ENCODE peak calls at places on chromosomes 16 and 17, in six cellular contexts. One of them, this sample, is unnamed.
A peak's percentile ranks its signal among the peaks of the same experiment; 100 is the strongest.

GRCh38 chr16:66081967-66082366 is 284.5 kb upstream of the CDH5 start:
- DNase-seq in fibroblast of villous mesenchyme: no peak
- DNase-seq in HFF-Myc: peak; percentile 82
- DNase-seq in astrocyte: peak; percentile 96
- DNase-seq in A549: peak; percentile 52
- DNase-seq in nephron progenitor cell: no peak
- DNase-seq in this sample: peak; percentile 75

GRCh38 chr17:54956802-54957201 is 11.7 kb downstream of the COX11 start:
- DNase-seq in fibroblast of villous mesenchyme: no peak
- DNase-seq in HFF-Myc: no peak
- DNase-seq in astrocyte: no peak
- DNase-seq in A549: no peak
- DNase-seq in nephron progenitor cell: no peak
- DNase-seq in this sample: no peak

GRCh38 chr17:82956146-82956725 is 116.4 kb upstream of the ZNF750 start:
- DNase-seq in fibroblast of villous mesenchyme: no peak
- DNase-seq in HFF-Myc: no peak
- DNase-seq in astrocyte: no peak
- DNase-seq in A549: no peak
- DNase-seq in nephron progenitor cell: no peak
- DNase-seq in this sample: no peak

GRCh38 chr17:7674934-7675333 is 12.4 kb downstream of the TP53 start:
- DNase-seq in fibroblast of villous mesenchyme: no peak
- DNase-seq in HFF-Myc: no peak
- DNase-seq in astrocyte: no peak
- DNase-seq in A549: no peak
- DNase-seq in nephron progenitor cell: no peak
- DNase-seq in this sample: no peak

GRCh38 chr16:9919460-9919859 is 262.8 kb downstream of the GRIN2A start:
- DNase-seq in fibroblast of villous mesenchyme: no peak
- DNase-seq in HFF-Myc: no peak
- DNase-seq in astrocyte: no peak
- DNase-seq in A549: no peak
- DNase-seq in nephron progenitor cell: no peak
- DNase-seq in this sample: no peak

GRCh38 chr17:4444782-4445473 is 11.2 kb downstream of the SPNS3 start:
- DNase-seq in fibroblast of villous mesenchyme: no peak
- DNase-seq in HFF-Myc: no peak
- DNase-seq in astrocyte: no peak
- DNase-seq in A549: peak; percentile 37
- DNase-seq in nephron progenitor cell: no peak
- DNase-seq in this sample: no peak

GRCh38 chr16:50045412-50045811 is 20.4 kb upstream of the HEATR3 start:
- DNase-seq in fibroblast of villous mesenchyme: no peak
- DNase-seq in HFF-Myc: no peak
- DNase-seq in astrocyte: no peak
- DNase-seq in A549: no peak
- DNase-seq in nephron progenitor cell: no peak
- DNase-seq in this sample: no peak

GRCh38 chr16:69371564-69371963 is 14.2 kb downstream of the TERF2 start:
- DNase-seq in fibroblast of villous mesenchyme: no peak
- DNase-seq in HFF-Myc: no peak
- DNase-seq in astrocyte: no peak
- DNase-seq in A549: no peak
- DNase-seq in nephron progenitor cell: no peak
- DNase-seq in this sample: no peak

GRCh38 chr16:66590322-66590721 is 11.1 kb downstream of the CMTM2 start:
- DNase-seq in fibroblast of villous mesenchyme: no peak
- DNase-seq in HFF-Myc: no peak
- DNase-seq in astrocyte: no peak
- DNase-seq in A549: no peak
- DNase-seq in nephron progenitor cell: no peak
- DNase-seq in this sample: no peak

GRCh38 chr17:28008526-28008925 is 34.0 kb upstream of the NLK start:
- DNase-seq in fibroblast of villous mesenchyme: peak; percentile 65
- DNase-seq in HFF-Myc: peak; percentile 46
- DNase-seq in astrocyte: peak; percentile 52
- DNase-seq in A549: peak; percentile 46
- DNase-seq in nephron progenitor cell: peak; percentile 83
- DNase-seq in this sample: peak; percentile 97

GRCh38 chr16:24540575-24541240 is 1.3 kb downstream of the RBBP6 start:
- DNase-seq in fibroblast of villous mesenchyme: peak; percentile 31
- DNase-seq in HFF-Myc: no peak
- DNase-seq in astrocyte: peak; percentile 4
- DNase-seq in A549: peak; percentile 25
- DNase-seq in nephron progenitor cell: no peak
- DNase-seq in this sample: peak; percentile 63

GRCh38 chr17:77869041-77869595 is 89.4 kb upstream of the TNRC6C start:
- DNase-seq in fibroblast of villous mesenchyme: no peak
- DNase-seq in HFF-Myc: no peak
- DNase-seq in astrocyte: no peak
- DNase-seq in A549: no peak
- DNase-seq in nephron progenitor cell: no peak
- DNase-seq in this sample: no peak

GRCh38 chr17:77867976-77868713 is 90.4 kb upstream of the TNRC6C start:
- DNase-seq in fibroblast of villous mesenchyme: no peak
- DNase-seq in HFF-Myc: no peak
- DNase-seq in astrocyte: no peak
- DNase-seq in A549: no peak
- DNase-seq in nephron progenitor cell: no peak
- DNase-seq in this sample: no peak

GRCh38 chr17:77872199-77872598 is 86.3 kb upstream of the TNRC6C start:
- DNase-seq in fibroblast of villous mesenchyme: no peak
- DNase-seq in HFF-Myc: no peak
- DNase-seq in astrocyte: no peak
- DNase-seq in A549: no peak
- DNase-seq in nephron progenitor cell: no peak
- DNase-seq in this sample: no peak

GRCh38 chr17:77867308-77867781 is 91.2 kb upstream of the TNRC6C start:
- DNase-seq in fibroblast of villous mesenchyme: no peak
- DNase-seq in HFF-Myc: no peak
- DNase-seq in astrocyte: no peak
- DNase-seq in A549: no peak
- DNase-seq in nephron progenitor cell: no peak
- DNase-seq in this sample: peak; percentile 64

DNA sequence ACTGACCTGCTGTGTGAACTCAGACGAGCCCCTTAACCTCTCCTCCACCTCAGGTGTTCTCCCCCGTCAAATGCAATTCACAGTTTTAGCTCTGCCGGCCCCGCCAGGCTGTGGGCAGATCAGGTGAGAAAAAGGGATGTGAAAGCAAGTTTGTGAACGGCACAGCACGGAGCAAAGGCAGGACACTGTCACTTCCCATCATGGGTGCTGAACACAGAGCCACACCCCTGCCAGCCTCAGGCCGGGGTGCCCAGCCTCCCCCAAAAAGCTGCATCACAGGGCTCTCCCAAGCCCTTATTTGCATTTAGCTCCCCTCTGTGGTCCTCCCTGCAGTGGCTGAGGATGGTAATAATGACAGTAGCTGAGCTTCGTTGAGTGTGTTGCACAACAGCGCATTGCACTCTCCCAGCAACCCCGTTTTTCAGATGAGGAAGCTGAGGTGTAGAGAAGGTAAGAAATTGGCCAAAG is 88.8 kb upstream of the TNRC6C start:
- DNase-seq in fibroblast of villous mesenchyme: no peak
- DNase-seq in HFF-Myc: no peak
- DNase-seq in astrocyte: no peak
- DNase-seq in A549: no peak
- DNase-seq in nephron progenitor cell: no peak
- DNase-seq in this sample: no peak
- TF ChIP-seq CTCF in fibroblast of villous mesenchyme: no peak
- TF ChIP-seq CTCF in HFF-Myc: no peak
- TF ChIP-seq CTCF in astrocyte: no peak
- TF ChIP-seq CTCF in A549: no peak
- TF ChIP-seq CTCF in nephron progenitor cell: no peak
- TF ChIP-seq CTCF in this sample: no peak

GRCh38 chr17:45043813-45044540 is 7.5 kb downstream of the DCAKD start:
- DNase-seq in fibroblast of villous mesenchyme: no peak
- DNase-seq in HFF-Myc: no peak
- DNase-seq in astrocyte: no peak
- DNase-seq in A549: no peak
- DNase-seq in nephron progenitor cell: no peak
- DNase-seq in this sample: no peak
- TF ChIP-seq CTCF in fibroblast of villous mesenchyme: no peak
- TF ChIP-seq CTCF in HFF-Myc: no peak
- TF ChIP-seq CTCF in astrocyte: no peak
- TF ChIP-seq CTCF in A549: no peak
- TF ChIP-seq CTCF in nephron progenitor cell: no peak
- TF ChIP-seq CTCF in this sample: no peak

GRCh38 chr17:34151081-34151480 is 104.0 kb upstream of the CCL2 start:
- DNase-seq in fibroblast of villous mesenchyme: no peak
- DNase-seq in HFF-Myc: no peak
- DNase-seq in astrocyte: peak; percentile 55
- DNase-seq in A549: no peak
- DNase-seq in nephron progenitor cell: no peak
- DNase-seq in this sample: no peak

DNA sequence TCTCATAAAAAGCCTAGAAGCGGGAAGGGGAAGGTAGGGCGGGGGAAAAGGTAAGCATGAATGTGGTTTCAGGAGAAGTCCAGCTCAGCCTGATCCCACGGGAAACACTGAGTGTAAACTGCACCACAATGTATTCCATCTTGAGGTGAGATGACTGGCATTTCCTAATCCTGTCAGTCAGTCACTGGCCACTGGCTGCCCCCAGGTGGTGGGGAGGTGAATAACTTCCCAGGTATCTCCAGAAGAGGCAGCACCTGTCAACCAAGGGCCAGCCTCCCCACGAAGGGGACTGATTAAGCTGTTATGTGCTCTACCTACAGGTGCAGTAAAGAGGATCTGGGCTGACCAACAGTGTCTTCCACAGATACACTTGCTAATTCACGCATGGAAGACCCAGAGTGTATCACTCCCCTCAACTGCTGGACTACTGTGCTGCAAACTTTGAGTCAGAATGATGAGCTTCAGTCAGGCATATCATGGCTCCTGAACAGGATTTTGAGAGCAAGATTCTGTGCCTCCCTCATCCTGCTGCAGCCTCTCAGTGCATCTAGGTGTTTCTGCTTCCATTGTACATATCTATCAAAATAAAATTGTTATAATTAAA is 108.5 kb upstream of the CCL2 start:
- DNase-seq in fibroblast of villous mesenchyme: no peak
- DNase-seq in HFF-Myc: no peak
- DNase-seq in astrocyte: no peak
- DNase-seq in A549: peak; percentile 61
- DNase-seq in nephron progenitor cell: peak; percentile 58
- DNase-seq in this sample: peak; percentile 98
- TF ChIP-seq CTCF in fibroblast of villous mesenchyme: peak; percentile 12
- TF ChIP-seq CTCF in HFF-Myc: peak; percentile 46
- TF ChIP-seq CTCF in astrocyte: no peak
- TF ChIP-seq CTCF in A549: peak; percentile 48
- TF ChIP-seq CTCF in nephron progenitor cell: peak; percentile 64
- TF ChIP-seq CTCF in this sample: peak; percentile 97

DNA sequence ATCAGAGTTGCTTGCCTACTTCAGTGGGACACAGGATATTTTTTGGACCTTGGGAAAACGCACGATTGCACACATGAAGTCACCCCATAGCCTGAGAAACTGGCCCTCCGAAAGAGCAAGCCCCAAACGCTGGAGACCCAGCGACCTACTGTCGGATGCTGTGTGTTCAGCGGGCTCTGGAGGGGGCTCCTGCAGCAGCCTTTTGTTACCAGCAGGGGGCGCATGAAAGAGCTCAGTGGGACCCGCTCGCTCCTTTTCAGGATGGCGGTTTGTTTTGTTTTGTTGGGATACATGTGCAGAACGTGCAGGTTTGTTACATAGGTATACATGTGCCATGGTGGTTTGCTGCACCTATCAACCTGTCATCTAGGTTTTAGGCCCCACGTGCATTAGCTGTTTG is 28.4 kb downstream of the MYH3 start:
- DNase-seq in fibroblast of villous mesenchyme: no peak
- DNase-seq in HFF-Myc: no peak
- DNase-seq in astrocyte: no peak
- DNase-seq in A549: peak; percentile 28
- DNase-seq in nephron progenitor cell: peak; percentile 35
- DNase-seq in this sample: peak; percentile 89
- TF ChIP-seq CTCF in fibroblast of villous mesenchyme: peak; percentile 43
- TF ChIP-seq CTCF in HFF-Myc: peak; percentile 56
- TF ChIP-seq CTCF in astrocyte: no peak
- TF ChIP-seq CTCF in A549: peak; percentile 25
- TF ChIP-seq CTCF in nephron progenitor cell: peak; percentile 38
- TF ChIP-seq CTCF in this sample: peak; percentile 79